ENCODE peak calls at places on chromosomes 1 and 21, in five cellular contexts. D is foreskin fibroblast, O is mesothelial cell of epicardium, Z is epithelial cell of esophagus, W is astrocyte of the spinal cord. H is an unnamed sample.

GRCh38 chr1:92934395-92935378 is 26.6 kb downstream of the DIPK1A start:
- DNase-seq in O (no peak), Z (peak; percentile 17), W (peak; percentile 85), D (peak; percentile 86), H (peak; percentile 73)

GRCh38 chr1:178538192-178538916 is 25.4 kb downstream of the TEX35 start:
- DNase-seq in Z (peak; percentile 70), O (no peak), W (peak; percentile 83), D (peak; percentile 87), H (peak; percentile 85)

GRCh38 chr1:14009576-14009975 is 309.6 kb downstream of the PRDM2 start:
- DNase-seq in O (no peak), D (no peak), Z (no peak), W (no peak), H (no peak)

GRCh38 chr1:83033682-83034081 is 965.2 kb downstream of the TTLL7 start:
- DNase-seq in D (peak; percentile 51), O (no peak), Z (peak; percentile 68), W (no peak), H (peak; percentile 32)

GRCh38 chr1:17790383-17791054 is 35.4 kb downstream of the ACTL8 start:
- DNase-seq in D (no peak), W (no peak), Z (no peak), O (no peak), H (no peak)

GRCh38 chr1:116690809-116691323 is 23.3 kb upstream of the IGSF3 start:
- DNase-seq in W (peak; percentile 40), D (peak; percentile 8), Z (no peak), O (no peak), H (peak; percentile 34)

GRCh38 chr1:209672705-209673630 is 2.2 kb upstream of the G0S2 start:
- DNase-seq in D (no peak), Z (peak; percentile 62), O (no peak), W (no peak), H (peak; percentile 47)

GRCh38 chr1:31038360-31038759 is 27.2 kb downstream of the PUM1 start:
- DNase-seq in O (no peak), Z (peak; percentile 70), W (peak; percentile 29), D (peak; percentile 62), H (peak; percentile 70)

GRCh38 chr1:3019516-3020051 is 1.7 kb upstream of the ACTRT2 start:
- DNase-seq in O (no peak), D (no peak), Z (no peak), W (no peak), H (no peak)

GRCh38 chr1:54886724-54887664 is at the start of gene DHCR24:
- DNase-seq in O (peak; percentile 85), W (peak; percentile 83), D (peak; percentile 96), Z (peak; percentile 91), H (peak; percentile 83)

GRCh38 chr1:235649722-235650163 is at the start of gene GNG4:
- DNase-seq in Z (no peak), D (no peak), O (peak; percentile 75), W (no peak), H (no peak)

GRCh38 chr1:115922806-115923205 is 53.5 kb upstream of the SLC22A15 start:
- DNase-seq in D (no peak), W (no peak), O (no peak), Z (no peak), H (no peak)

GRCh38 chr1:78836736-78837135 is 169.8 kb downstream of the ADGRL4 start:
- DNase-seq in D (peak; percentile 33), Z (no peak), W (no peak), O (no peak), H (peak; percentile 51)

GRCh38 chr1:244782056-244782455 is 53.4 kb upstream of the COX20 start:
- DNase-seq in W (peak; percentile 13), O (no peak), D (peak; percentile 36), Z (no peak), H (peak; percentile 39)

GRCh38 chr1:43968348-43968948 is 1.4 kb upstream of the DPH2 start:
- DNase-seq in Z (peak; percentile 54), D (peak; percentile 62), O (no peak), W (no peak), H (peak; percentile 46)

GRCh38 chr1:60130703-60131102 is 57.1 kb upstream of the C1orf87 start:
- DNase-seq in W (no peak), Z (peak; percentile 41), D (peak; percentile 74), O (no peak), H (no peak)

GRCh38 chr1:60132108-60132507 is 58.5 kb upstream of the C1orf87 start:
- DNase-seq in O (no peak), Z (no peak), W (no peak), D (no peak), H (no peak)

GRCh38 chr1:60129916-60130315 is 56.3 kb upstream of the C1orf87 start:
- DNase-seq in O (no peak), Z (no peak), D (peak; percentile 54), W (no peak), H (peak; percentile 36)

GRCh38 chr1:60126733-60127132 is 53.2 kb upstream of the C1orf87 start:
- DNase-seq in D (peak; percentile 39), Z (peak; percentile 4), O (no peak), W (no peak), H (peak; percentile 17)
- TF ChIP-seq CTCF in D (no peak), Z (peak; percentile 7), O (no peak), W (no peak), H (peak; percentile 33)

DNA sequence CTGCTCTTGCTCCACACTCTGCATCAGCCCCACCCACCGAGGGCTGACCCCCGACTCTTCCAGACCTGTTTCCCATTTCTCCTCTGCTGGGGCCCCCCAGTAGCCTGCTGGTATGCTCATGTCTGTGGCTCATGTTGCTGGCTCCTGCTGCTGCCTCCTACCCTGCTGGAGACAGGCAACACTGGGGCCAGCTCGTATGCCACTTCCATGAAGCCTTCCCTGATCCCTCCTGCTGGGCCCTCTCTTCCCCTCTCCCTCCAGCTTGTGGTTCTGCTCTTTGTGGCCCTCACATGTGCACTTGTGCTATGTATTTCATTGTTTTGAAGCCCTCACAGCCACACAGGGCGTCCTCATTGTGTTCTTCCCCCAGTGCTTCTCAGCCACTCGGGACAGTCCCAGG is 40.5 kb downstream of the CNN3 start:
- DNase-seq in W (no peak), O (no peak), Z (no peak), D (no peak), H (no peak)
- TF ChIP-seq CTCF in W (no peak), O (no peak), Z (no peak), D (no peak), H (no peak)

GRCh38 chr1:219050268-219050917 is 123.3 kb upstream of the LYPLAL1 start:
- DNase-seq in Z (no peak), O (no peak), W (no peak), D (no peak), H (no peak)
- TF ChIP-seq CTCF in Z (no peak), O (no peak), W (no peak), D (no peak), H (no peak)

GRCh38 chr21:30829659-30830058 is at the start of gene KRTAP7-1:
- DNase-seq in W (no peak), O (no peak), D (no peak), Z (no peak), H (no peak)

GRCh38 chr21:30831194-30831765 is 1.7 kb upstream of the KRTAP7-1 start:
- DNase-seq in O (no peak), W (no peak), Z (peak; percentile 17), D (peak; percentile 8), H (peak; percentile 23)
- TF ChIP-seq CTCF in O (peak; percentile 83), W (peak; percentile 45), Z (peak; percentile 29), D (peak; percentile 19), H (peak; percentile 45)

GRCh38 chr1:200894712-200895447 is at the start of gene INAVA:
- DNase-seq in O (no peak), Z (peak; percentile 95), W (no peak), D (no peak), H (no peak)
- TF ChIP-seq CTCF in O (no peak), Z (peak; percentile 34), W (peak; percentile 7), D (no peak), H (no peak)

GRCh38 chr1:34013136-34013535 is 149.3 kb downstream of the HMGB4 start:
- DNase-seq in W (no peak), D (no peak), O (no peak), Z (no peak), H (no peak)

GRCh38 chr1:34019741-34020552 is 145.1 kb downstream of the CSMD2 start:
- DNase-seq in D (no peak), O (no peak), Z (no peak), W (no peak), H (no peak)

GRCh38 chr1:34009340-34009975 is 145.6 kb downstream of the HMGB4 start:
- DNase-seq in D (no peak), W (no peak), Z (no peak), O (no peak), H (no peak)

GRCh38 chr1:34013958-34014737 is 150.3 kb downstream of the HMGB4 start:
- DNase-seq in Z (no peak), W (no peak), D (no peak), O (peak; percentile 56), H (no peak)
- TF ChIP-seq CTCF in Z (no peak), W (peak; percentile 57), D (peak; percentile 52), O (peak; percentile 29), H (no peak)

DNA sequence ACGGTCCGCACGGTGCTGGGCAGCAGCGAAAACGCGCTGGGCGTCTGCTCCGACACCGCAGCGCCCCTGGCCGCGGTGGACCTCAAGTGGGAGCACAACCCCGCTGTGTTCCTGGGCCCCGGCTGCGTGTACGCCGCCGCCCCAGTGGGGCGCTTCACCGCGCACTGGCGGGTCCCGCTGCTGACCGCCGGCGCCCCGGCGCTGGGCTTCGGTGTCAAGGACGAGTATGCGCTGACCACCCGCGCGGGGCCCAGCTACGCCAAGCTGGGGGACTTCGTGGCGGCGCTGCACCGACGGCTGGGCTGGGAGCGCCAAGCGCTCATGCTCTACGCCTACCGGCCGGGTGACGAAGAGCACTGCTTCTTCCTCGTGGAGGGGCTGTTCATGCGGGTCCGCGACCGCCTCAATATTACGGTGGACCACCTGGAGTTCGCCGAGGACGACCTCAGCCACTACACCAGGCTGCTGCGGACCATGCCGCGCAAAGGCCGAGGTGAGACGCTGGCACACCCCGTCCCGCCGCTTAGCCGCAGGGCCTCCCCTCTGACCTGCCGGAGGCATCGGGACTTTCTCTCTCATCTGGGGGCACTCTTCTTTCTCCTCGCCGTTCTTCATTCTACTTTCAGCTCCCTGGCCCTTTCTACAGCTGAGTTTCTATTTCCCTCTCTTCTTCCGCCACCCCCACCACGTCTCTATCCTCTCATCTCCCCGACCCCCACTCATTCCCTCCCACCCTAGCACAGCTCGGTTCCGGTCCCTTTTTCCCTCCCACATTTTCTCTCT is 1.0 kb downstream of the NPR1 start:
- DNase-seq in W (no peak), O (peak; percentile 49), Z (no peak), D (peak; percentile 41), H (no peak)
- TF ChIP-seq CTCF in W (peak; percentile 10), O (no peak), Z (peak; percentile 15), D (no peak), H (no peak)

GRCh38 chr1:71303617-71304041 is 222.8 kb upstream of the ZRANB2 start:
- DNase-seq in O (no peak), D (no peak), W (peak; percentile 29), Z (peak; percentile 75), H (no peak)

GRCh38 chr1:71311396-71311795 is 230.6 kb upstream of the ZRANB2 start:
- DNase-seq in D (peak; percentile 50), Z (no peak), O (no peak), W (peak; percentile 5), H (no peak)

GRCh38 chr1:71312545-71312944 is 231.7 kb upstream of the ZRANB2 start:
- DNase-seq in Z (no peak), O (no peak), W (no peak), D (no peak), H (no peak)

GRCh38 chr1:71304125-71304524 is 223.3 kb upstream of the ZRANB2 start:
- DNase-seq in D (no peak), Z (peak; percentile 23), W (no peak), O (no peak), H (no peak)

GRCh38 chr1:71307451-71307850 is 226.6 kb upstream of the ZRANB2 start:
- DNase-seq in W (peak; percentile 54), Z (peak; percentile 73), O (no peak), D (peak; percentile 86), H (peak; percentile 8)
- TF ChIP-seq CTCF in W (no peak), Z (no peak), O (no peak), D (no peak), H (no peak)

H was measured in choroid plexus epithelial cell.